ENCODE peak calls at places on chromosomes 16 and 17, in six cellular contexts. F, X, D, T, O and U are unnamed samples.
A peak's percentile ranks its signal among the peaks of the same experiment; 100 is the strongest.

GRCh38 chr17:40303009-40303657 is 5.8 kb upstream of the RARA start:
- DNase-seq in F (peak; percentile 78), X (no peak), D (no peak), T (peak; percentile 64), O (peak; percentile 63), U (peak; percentile 63)

GRCh38 chr17:64231567-64232141 is 31.4 kb downstream of the TEX2 start:
- DNase-seq in F (no peak), X (no peak), D (no peak), T (no peak), O (no peak), U (no peak)

GRCh38 chr17:45243750-45244149 is 18.1 kb downstream of the SPATA32 start:
- DNase-seq in F (no peak), X (no peak), D (no peak), T (no peak), O (no peak), U (no peak)

GRCh38 chr16:26614102-26614864 is 452.4 kb upstream of the C16orf82 start:
- DNase-seq in F (no peak), X (no peak), D (no peak), T (no peak), O (no peak), U (no peak)

GRCh38 chr17:45276031-45276430 is 14.1 kb upstream of the SPATA32 start:
- DNase-seq in F (no peak), X (no peak), D (no peak), T (no peak), O (no peak), U (no peak)

GRCh38 chr16:64615647-64616280 is 506.1 kb downstream of the CDH11 start:
- DNase-seq in F (no peak), X (no peak), D (peak; percentile 63), T (no peak), O (no peak), U (no peak)

GRCh38 chr16:14629612-14629918 is 495 bp downstream of the PARN start:
- DNase-seq in F (no peak), X (no peak), D (no peak), T (no peak), O (no peak), U (peak; percentile 61)

GRCh38 chr17:60089097-60089844 is 10.6 kb upstream of the HEATR6 start:
- DNase-seq in F (no peak), X (peak; percentile 38), D (no peak), T (no peak), O (no peak), U (peak; percentile 50)

GRCh38 chr16:15772579-15773293 is 84.1 kb downstream of the MYH11 start:
- DNase-seq in F (no peak), X (no peak), D (no peak), T (no peak), O (no peak), U (no peak)

GRCh38 chr17:31531336-31532160 is 140.1 kb downstream of the RAB11FIP4 start:
- DNase-seq in F (no peak), X (no peak), D (no peak), T (no peak), O (no peak), U (no peak)

GRCh38 chr16:13305019-13305755 is 403.8 kb downstream of the SHISA9 start:
- DNase-seq in F (no peak), X (no peak), D (no peak), T (no peak), O (no peak), U (no peak)

GRCh38 chr16:46822270-46822669 is 8.7 kb downstream of the C16orf87 start:
- DNase-seq in F (no peak), X (peak; percentile 57), D (no peak), T (no peak), O (no peak), U (no peak)

GRCh38 chr16:19488213-19488640 is 33.7 kb downstream of the GDE1 start:
- DNase-seq in F (no peak), X (no peak), D (peak; percentile 66), T (no peak), O (no peak), U (peak; percentile 78)

GRCh38 chr16:10625595-10626357 is 45.4 kb upstream of the EMP2 start:
- DNase-seq in F (peak; percentile 29), X (no peak), D (no peak), T (peak; percentile 67), O (no peak), U (no peak)

DNA sequence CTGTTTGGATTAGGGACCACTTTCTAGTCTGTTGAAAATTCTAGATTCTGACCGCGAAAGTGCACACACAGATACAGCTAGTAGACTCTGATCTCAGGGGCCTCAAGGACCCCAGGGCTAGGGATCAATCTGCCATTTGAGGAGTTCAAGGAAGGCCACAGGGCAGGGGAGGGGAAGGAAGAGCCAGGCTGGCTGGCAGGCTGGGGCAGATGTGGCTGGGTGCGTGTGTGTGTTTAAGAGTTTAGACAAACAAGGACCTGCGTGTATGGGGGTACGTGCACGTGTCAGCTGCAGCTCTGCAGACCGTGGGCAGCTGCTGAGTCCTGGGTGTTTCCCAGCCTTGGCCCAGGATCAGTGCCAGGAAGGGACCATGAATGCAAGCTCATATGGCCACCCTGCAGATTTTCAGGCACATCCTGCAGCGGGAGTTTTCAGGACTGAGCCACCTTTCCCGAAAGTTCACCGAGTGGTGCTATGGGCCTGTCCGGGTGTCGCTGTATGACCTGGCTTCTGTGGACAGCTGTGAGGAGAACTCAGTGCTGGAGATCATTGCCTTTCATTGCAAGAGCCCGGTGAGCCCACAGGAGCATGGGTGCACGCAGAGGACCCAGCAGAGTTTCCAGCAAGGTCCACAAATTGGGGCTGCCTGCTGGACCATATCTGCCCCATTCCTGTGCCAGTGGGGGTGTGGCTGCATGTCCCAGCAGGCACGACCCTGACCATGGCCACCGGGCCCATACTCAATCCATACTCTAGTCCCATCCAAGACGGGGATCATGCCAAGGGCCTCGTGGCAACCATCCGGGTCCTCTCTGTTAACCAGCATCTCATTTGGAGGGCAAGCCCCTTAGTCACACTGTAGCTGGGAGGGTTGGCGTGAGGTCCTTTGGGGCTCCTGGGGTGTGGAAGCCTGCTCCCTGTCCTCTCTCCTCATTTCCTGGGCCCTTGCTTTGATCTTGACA is 10.6 kb downstream of the TRPV2 start:
- DNase-seq in F (no peak), X (no peak), D (no peak), T (peak; percentile 59), O (no peak), U (peak; percentile 0)
- TF ChIP-seq CHD2 in F (no peak), X (no peak), D (no peak), T (no peak), O (no peak), U (no peak)

GRCh38 chr16:3498988-3499387 is 1.8 kb upstream of the CLUAP1 start:
- DNase-seq in F (no peak), X (no peak), D (no peak), T (no peak), O (no peak), U (no peak)

GRCh38 chr16:3501783-3502400 is 1.1 kb downstream of the CLUAP1 start:
- DNase-seq in F (no peak), X (no peak), D (no peak), T (no peak), O (no peak), U (no peak)

GRCh38 chr16:3508736-3509135 is 7.9 kb downstream of the CLUAP1 start:
- DNase-seq in F (no peak), X (no peak), D (no peak), T (no peak), O (no peak), U (no peak)

GRCh38 chr16:3497771-3498170 is 2.5 kb upstream of the C16orf90 start:
- DNase-seq in F (no peak), X (no peak), D (no peak), T (no peak), O (no peak), U (no peak)

DNA sequence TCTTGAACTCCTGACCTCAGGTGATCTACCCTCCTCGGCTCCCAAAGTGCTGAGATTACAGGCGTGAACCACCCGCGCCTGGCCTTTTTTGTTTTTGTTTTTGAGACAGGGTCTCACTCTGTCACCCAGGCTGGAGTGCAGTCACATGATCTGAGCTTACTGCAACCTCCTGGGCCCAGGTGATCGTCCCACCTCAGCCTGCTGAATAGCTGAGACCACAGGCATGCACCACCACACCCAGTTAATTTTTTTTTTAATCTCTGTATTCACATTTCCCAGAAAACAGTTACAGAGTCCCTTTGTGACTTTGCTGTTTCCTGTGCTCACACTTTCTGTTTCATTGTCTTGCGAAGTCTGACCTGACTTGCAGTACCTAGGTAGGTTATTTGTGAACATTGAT is 2.7 kb downstream of the CLUAP1 start:
- DNase-seq in F (no peak), X (no peak), D (no peak), T (no peak), O (no peak), U (no peak)
- TF ChIP-seq CHD2 in F (no peak), X (no peak), D (no peak), T (no peak), O (no peak), U (no peak)

DNA sequence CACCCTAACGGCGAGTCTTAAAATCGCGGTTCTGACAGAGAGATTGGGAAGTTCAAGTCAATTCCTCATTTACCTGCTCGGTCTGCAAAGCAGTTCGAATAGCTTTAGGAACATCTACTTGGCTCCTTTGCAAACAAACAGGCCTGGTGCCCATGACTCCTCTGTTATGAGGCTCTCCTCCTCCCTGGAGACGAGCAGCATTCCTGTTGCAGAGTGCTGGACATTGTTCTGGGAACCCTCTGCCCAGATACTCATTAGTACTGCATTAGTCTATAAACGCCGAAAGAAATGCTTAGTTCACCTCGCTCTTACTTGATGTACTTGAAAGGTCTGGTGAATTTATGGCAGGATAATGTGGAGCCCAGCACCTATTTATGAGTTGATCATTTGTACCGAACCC is 479.1 kb upstream of the PSMD7 start:
- DNase-seq in F (no peak), X (no peak), D (no peak), T (no peak), O (no peak), U (no peak)
- TF ChIP-seq CHD2 in F (no peak), X (no peak), D (no peak), T (no peak), O (no peak), U (no peak)

GRCh38 chr16:67394271-67395104 is 1.2 kb upstream of the TPPP3 start:
- DNase-seq in F (no peak), X (no peak), D (peak; percentile 70), T (no peak), O (no peak), U (no peak)
- TF ChIP-seq CHD2 in F (no peak), X (no peak), D (no peak), T (no peak), O (no peak), U (no peak)